ENCODE peak calls at places on chromosomes 3 and 15, in ten cellular contexts. K is right lobe of liver, L is transverse colon, O is spleen, I is GM12865, B is SK-N-SH, T is astrocyte, Y is GM13977, C is colonic mucosa, E is fibroblast of pulmonary artery. J is an unnamed sample.

GRCh38 chr15:79025201-79025600 is 65.4 kb downstream of the RASGRF1 start:
- DNase-seq in K (no peak), L (peak; percentile 23), O (no peak), I (peak; percentile 39), B (peak; percentile 50), T (no peak), Y (peak; percentile 43), C (no peak), E (no peak), J (no peak)

GRCh38 chr3:141602706-141603105 is 115.9 kb downstream of the RASA2 start:
- DNase-seq in K (no peak), L (no peak), O (no peak), I (no peak), B (no peak), T (no peak), Y (no peak), C (no peak), E (no peak), J (no peak)

GRCh38 chr3:30146978-30147377 is 459.4 kb upstream of the TGFBR2 start:
- DNase-seq in K (no peak), L (no peak), O (no peak), I (peak; percentile 33), B (no peak), T (peak; percentile 24), Y (no peak), C (no peak), E (peak; percentile 28), J (no peak)

GRCh38 chr3:93973160-93974126 is at the start of gene PROS1:
- DNase-seq in K (peak; percentile 92), L (peak; percentile 83), O (peak; percentile 92), I (peak; percentile 50), B (peak; percentile 86), T (peak; percentile 70), Y (peak; percentile 55), C (peak; percentile 87), E (peak; percentile 93), J (no peak)

GRCh38 chr3:171585029-171585428 is 124.8 kb upstream of the TNIK start:
- DNase-seq in K (no peak), L (no peak), O (no peak), I (no peak), B (no peak), T (peak; percentile 1), Y (no peak), C (no peak), E (no peak), J (no peak)

GRCh38 chr3:86958534-86958933 is 32.4 kb downstream of the VGLL3 start:
- DNase-seq in K (no peak), L (no peak), O (no peak), I (no peak), B (no peak), T (peak; percentile 91), Y (no peak), C (no peak), E (peak; percentile 68), J (no peak)

GRCh38 chr15:73807865-73808264 is 54.7 kb upstream of the INSYN1 start:
- DNase-seq in K (no peak), L (no peak), O (peak; percentile 2), I (no peak), B (no peak), T (no peak), Y (no peak), C (no peak), E (no peak), J (no peak)

GRCh38 chr3:8739757-8740508 is 6.3 kb downstream of the CAV3 start:
- DNase-seq in K (no peak), L (no peak), O (no peak), I (peak; percentile 12), B (no peak), T (peak; percentile 66), Y (no peak), C (no peak), E (peak; percentile 39), J (no peak)

GRCh38 chr3:9204253-9205005 is 45.0 kb downstream of the SRGAP3 start:
- DNase-seq in K (no peak), L (no peak), O (no peak), I (no peak), B (peak; percentile 59), T (no peak), Y (no peak), C (no peak), E (no peak), J (no peak)

GRCh38 chr3:24263069-24263668 is 231.5 kb downstream of the THRB start:
- DNase-seq in K (no peak), L (no peak), O (no peak), I (no peak), B (no peak), T (no peak), Y (no peak), C (no peak), E (no peak), J (no peak)

GRCh38 chr15:61479601-61480000 is 250.5 kb upstream of the RORA start:
- DNase-seq in K (no peak), L (no peak), O (no peak), I (no peak), B (no peak), T (peak; percentile 5), Y (no peak), C (no peak), E (no peak), J (no peak)

GRCh38 chr15:61480295-61480694 is 251.2 kb upstream of the RORA start:
- DNase-seq in K (no peak), L (no peak), O (no peak), I (no peak), B (no peak), T (no peak), Y (no peak), C (no peak), E (no peak), J (no peak)

GRCh38 chr15:61489571-61489970 is 260.5 kb upstream of the RORA start:
- DNase-seq in K (no peak), L (no peak), O (no peak), I (no peak), B (no peak), T (no peak), Y (no peak), C (no peak), E (no peak), J (no peak)

GRCh38 chr15:61480863-61481262 is 251.8 kb upstream of the RORA start:
- DNase-seq in K (no peak), L (no peak), O (no peak), I (no peak), B (no peak), T (no peak), Y (no peak), C (no peak), E (no peak), J (no peak)

GRCh38 chr15:61483599-61483998 is 254.5 kb upstream of the RORA start:
- DNase-seq in K (no peak), L (no peak), O (no peak), I (no peak), B (no peak), T (no peak), Y (no peak), C (no peak), E (no peak), J (no peak)
- TF ChIP-seq CTCF in K (no peak), L (no peak), O (no peak), I (no peak), B (no peak), T (no peak), Y (no peak), C (no peak), E (no peak), J (no peak)

GRCh38 chr3:197428961-197429360 is 126.8 kb downstream of the BDH1 start:
- DNase-seq in K (no peak), L (no peak), O (no peak), I (no peak), B (no peak), T (no peak), Y (no peak), C (no peak), E (no peak), J (no peak)
- TF ChIP-seq CTCF in K (no peak), L (no peak), O (no peak), I (no peak), B (no peak), T (no peak), Y (no peak), C (no peak), E (no peak), J (no peak)

DNA sequence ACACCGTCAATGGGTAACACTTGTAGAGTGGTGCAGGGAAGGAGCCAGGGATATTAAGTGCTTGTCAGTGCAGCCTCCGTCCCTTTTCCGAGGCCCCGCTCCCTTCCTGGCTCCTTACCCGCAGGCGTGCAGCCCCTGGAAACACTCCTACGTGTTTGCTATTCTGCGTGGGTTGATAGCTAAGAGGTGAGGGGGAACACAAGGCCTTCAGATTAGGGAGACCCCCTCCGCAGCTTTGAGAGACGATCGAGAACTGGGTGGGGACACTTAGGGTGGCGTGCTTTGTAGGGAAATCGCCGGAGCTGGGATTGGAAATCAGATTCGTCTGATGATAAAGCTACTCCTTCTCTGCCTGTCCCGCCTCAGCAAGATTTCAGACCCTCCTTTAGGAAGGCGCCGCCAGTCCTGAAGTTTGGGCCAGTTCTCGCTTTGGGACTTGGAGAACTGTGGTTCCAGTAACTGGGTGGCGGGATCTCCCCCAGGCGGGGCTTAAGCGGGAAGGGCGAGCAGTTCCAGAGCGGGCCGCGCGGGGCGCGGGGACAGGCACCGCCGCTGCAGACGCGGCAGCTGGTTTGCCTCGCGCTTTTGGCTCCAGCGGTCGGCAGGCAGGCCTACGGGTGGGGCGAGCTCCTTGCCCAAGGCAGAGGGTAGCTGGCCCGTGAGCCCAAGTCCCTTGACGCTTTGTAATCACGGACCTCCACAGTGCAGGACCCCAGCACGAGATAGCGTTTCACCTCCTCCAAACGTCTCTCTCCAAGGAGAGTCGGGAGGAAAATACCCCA is 8.0 kb upstream of the FAM107A start:
- DNase-seq in K (peak; percentile 87), L (peak; percentile 81), O (peak; percentile 94), I (peak; percentile 61), B (peak; percentile 94), T (peak; percentile 33), Y (peak; percentile 86), C (peak; percentile 81), E (peak; percentile 80), J (no peak)
- TF ChIP-seq CTCF in K (peak; percentile 76), L (peak; percentile 89), O (peak; percentile 87), I (peak; percentile 67), B (peak; percentile 58), T (peak; percentile 51), Y (peak; percentile 39), C (peak; percentile 85), E (peak; percentile 67), J (peak; percentile 80)

GRCh38 chr15:66642514-66642913 is 59.5 kb upstream of the SMAD6 start:
- DNase-seq in K (peak; percentile 82), L (no peak), O (no peak), I (no peak), B (no peak), T (no peak), Y (no peak), C (no peak), E (no peak), J (no peak)

GRCh38 chr15:66646308-66646707 is 55.7 kb upstream of the SMAD6 start:
- DNase-seq in K (no peak), L (no peak), O (peak; percentile 51), I (no peak), B (no peak), T (peak; percentile 30), Y (no peak), C (no peak), E (peak; percentile 56), J (no peak)

GRCh38 chr15:66646799-66647198 is 55.2 kb upstream of the SMAD6 start:
- DNase-seq in K (no peak), L (no peak), O (no peak), I (no peak), B (no peak), T (no peak), Y (no peak), C (no peak), E (no peak), J (no peak)

GRCh38 chr15:66644000-66644787 is 57.8 kb upstream of the SMAD6 start:
- DNase-seq in K (peak; percentile 50), L (no peak), O (peak; percentile 51), I (no peak), B (no peak), T (no peak), Y (no peak), C (no peak), E (peak; percentile 24), J (no peak)

GRCh38 chr15:66644815-66645345 is 57.2 kb upstream of the SMAD6 start:
- DNase-seq in K (no peak), L (no peak), O (peak; percentile 39), I (no peak), B (no peak), T (peak; percentile 52), Y (no peak), C (no peak), E (peak; percentile 52), J (no peak)
- TF ChIP-seq CTCF in K (no peak), L (no peak), O (no peak), I (no peak), B (no peak), T (no peak), Y (no peak), C (no peak), E (no peak), J (no peak)

J was measured in chondrocyte.